ENCODE peak calls at places on chromosomes 11 and 22, in nine cellular contexts. F is GM23338, Y is psoas muscle, B is neural progenitor cell, H is choroid plexus epithelial cell, D is brain microvascular endothelial cell, W is thoracic aorta, N is epithelial cell of proximal tubule, A is mammary epithelial cell. Q is an unnamed sample.
A peak's percentile ranks its signal among the peaks of the same experiment; 100 is the strongest.

GRCh38 chr11:21948876-21949275 is 244.0 kb upstream of the ANO5 start:
- DNase-seq in F (no peak), Y (no peak), B (no peak), H (no peak), D (no peak), W (no peak), N (no peak), A (no peak), Q (no peak)

GRCh38 chr22:47056361-47056760 is 293.9 kb downstream of the TBC1D22A start:
- DNase-seq in F (no peak), Y (no peak), B (no peak), H (no peak), D (no peak), W (no peak), N (no peak), A (no peak), Q (no peak)

GRCh38 chr11:9535189-9535781 is 38.2 kb upstream of the WEE1 start:
- DNase-seq in F (peak; percentile 91), Y (peak; percentile 83), B (peak; percentile 78), H (peak; percentile 66), D (peak; percentile 36), W (peak; percentile 23), N (no peak), A (peak; percentile 78), Q (peak; percentile 47)

GRCh38 chr22:48720662-48721393 is 1106.8 kb downstream of the BRD1 start:
- DNase-seq in F (no peak), Y (no peak), B (no peak), H (no peak), D (no peak), W (no peak), N (no peak), A (no peak), Q (no peak)

GRCh38 chr11:47440054-47440476 is 8.9 kb downstream of the RAPSN start:
- DNase-seq in F (no peak), Y (no peak), B (no peak), H (no peak), D (no peak), W (no peak), N (no peak), A (no peak), Q (no peak)

GRCh38 chr11:107697291-107697690 is 14.6 kb downstream of the SLN start:
- DNase-seq in F (no peak), Y (no peak), B (no peak), H (no peak), D (no peak), W (no peak), N (no peak), A (no peak), Q (no peak)

GRCh38 chr11:30468881-30469280 is 117.3 kb downstream of the MPPED2 start:
- DNase-seq in F (no peak), Y (no peak), B (no peak), H (no peak), D (no peak), W (no peak), N (no peak), A (no peak), Q (no peak)

GRCh38 chr11:115606223-115607220 is 102.3 kb upstream of the CADM1 start:
- DNase-seq in F (no peak), Y (peak; percentile 33), B (no peak), H (peak; percentile 10), D (peak; percentile 9), W (no peak), N (no peak), A (no peak), Q (no peak)

GRCh38 chr11:64799925-64800632 is 2.9 kb downstream of the MAP4K2 start:
- DNase-seq in F (no peak), Y (no peak), B (no peak), H (no peak), D (no peak), W (no peak), N (no peak), A (no peak), Q (no peak)

GRCh38 chr11:64803163-64803845 is at the start of gene MAP4K2:
- DNase-seq in F (peak; percentile 98), Y (peak; percentile 90), B (peak; percentile 97), H (peak; percentile 75), D (peak; percentile 80), W (peak; percentile 78), N (no peak), A (peak; percentile 77), Q (peak; percentile 57)

GRCh38 chr11:64802370-64803162 is 448 bp downstream of the MAP4K2 start:
- DNase-seq in F (peak; percentile 17), Y (no peak), B (no peak), H (no peak), D (no peak), W (no peak), N (no peak), A (no peak), Q (no peak)

GRCh38 chr11:64800633-64801464 is 2.2 kb downstream of the MAP4K2 start:
- DNase-seq in F (no peak), Y (no peak), B (no peak), H (no peak), D (no peak), W (no peak), N (no peak), A (no peak), Q (no peak)

DNA sequence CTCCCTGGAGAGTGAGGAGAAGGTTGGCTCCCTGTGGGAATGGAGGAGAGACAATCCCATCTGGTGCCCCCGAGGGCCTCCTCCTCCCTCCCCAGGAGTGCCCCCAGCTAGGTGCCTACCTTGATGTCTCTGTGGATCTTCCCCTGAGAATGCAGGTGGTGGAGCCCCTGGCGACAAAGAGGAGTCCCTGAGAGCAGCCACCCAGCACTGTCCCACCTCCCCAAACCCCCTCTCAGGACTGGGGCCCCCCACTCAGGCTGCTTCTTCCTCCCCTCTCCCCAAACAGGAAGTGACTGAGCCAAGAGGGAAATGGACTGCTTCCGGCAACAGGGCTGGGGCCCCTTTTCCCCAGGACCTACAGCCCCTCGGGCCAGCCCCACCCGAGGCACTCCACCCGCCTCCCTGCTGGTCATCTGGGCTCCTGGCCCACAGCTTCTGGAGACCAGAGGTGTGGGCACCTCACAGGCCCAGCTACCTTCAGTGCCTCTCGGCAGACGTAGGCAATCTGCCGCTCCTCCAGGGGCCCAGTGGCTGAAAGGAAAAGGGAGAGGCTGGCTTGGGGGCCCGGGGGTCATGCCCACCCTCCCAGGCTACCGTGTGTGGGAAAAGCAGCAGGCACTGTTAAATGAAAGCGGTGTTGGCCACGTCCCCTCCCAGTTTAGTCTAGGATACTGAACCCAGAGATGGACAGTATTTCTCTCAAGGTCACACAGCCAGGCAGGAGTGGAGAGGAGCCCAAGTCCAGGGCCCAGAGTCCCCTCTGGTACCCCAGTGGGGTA is 1.2 kb downstream of the MAP4K2 start:
- DNase-seq in F (no peak), Y (no peak), B (no peak), H (no peak), D (no peak), W (no peak), N (no peak), A (no peak), Q (no peak)
- H3K4me3 ChIP-seq in F (peak overlapping the region; percentile 65), Y (peak overlapping the region; percentile 66), B (peak overlapping the region; percentile 57), H (peak overlapping the region; percentile 66), D (peak overlapping the region; percentile 57), W (peak overlapping the region; percentile 81), N (no peak overlapping the region), A (no peak overlapping the region), Q (peak overlapping the region; percentile 60)

DNA sequence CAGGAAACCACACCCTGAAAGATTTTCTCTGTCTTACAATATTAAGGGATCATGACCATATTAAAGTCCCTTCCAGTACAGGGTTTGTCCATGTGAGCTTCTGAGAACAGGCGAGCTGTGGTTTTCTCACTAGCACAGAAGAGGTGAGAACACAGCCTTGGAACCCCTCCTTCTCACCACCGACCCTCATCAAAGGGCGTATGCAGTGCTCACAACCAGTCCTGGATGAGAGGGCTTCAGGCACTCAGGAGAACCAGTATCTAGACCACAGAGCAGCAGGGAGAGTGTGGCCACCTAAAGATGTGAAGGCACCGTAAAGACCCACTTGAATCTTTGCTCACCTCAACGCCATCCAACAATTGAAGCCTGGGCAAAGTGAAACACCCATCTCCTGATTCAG is 397.0 kb downstream of the ETS1 start:
- DNase-seq in F (no peak), Y (no peak), B (no peak), H (no peak), D (no peak), W (no peak), N (no peak), A (no peak), Q (peak; percentile 82)
- H3K4me3 ChIP-seq in F (no peak overlapping the region), Y (no peak overlapping the region), B (no peak overlapping the region), H (no peak overlapping the region), D (no peak overlapping the region), W (no peak overlapping the region), N (no peak overlapping the region), A (no peak overlapping the region), Q (no peak overlapping the region)

DNA sequence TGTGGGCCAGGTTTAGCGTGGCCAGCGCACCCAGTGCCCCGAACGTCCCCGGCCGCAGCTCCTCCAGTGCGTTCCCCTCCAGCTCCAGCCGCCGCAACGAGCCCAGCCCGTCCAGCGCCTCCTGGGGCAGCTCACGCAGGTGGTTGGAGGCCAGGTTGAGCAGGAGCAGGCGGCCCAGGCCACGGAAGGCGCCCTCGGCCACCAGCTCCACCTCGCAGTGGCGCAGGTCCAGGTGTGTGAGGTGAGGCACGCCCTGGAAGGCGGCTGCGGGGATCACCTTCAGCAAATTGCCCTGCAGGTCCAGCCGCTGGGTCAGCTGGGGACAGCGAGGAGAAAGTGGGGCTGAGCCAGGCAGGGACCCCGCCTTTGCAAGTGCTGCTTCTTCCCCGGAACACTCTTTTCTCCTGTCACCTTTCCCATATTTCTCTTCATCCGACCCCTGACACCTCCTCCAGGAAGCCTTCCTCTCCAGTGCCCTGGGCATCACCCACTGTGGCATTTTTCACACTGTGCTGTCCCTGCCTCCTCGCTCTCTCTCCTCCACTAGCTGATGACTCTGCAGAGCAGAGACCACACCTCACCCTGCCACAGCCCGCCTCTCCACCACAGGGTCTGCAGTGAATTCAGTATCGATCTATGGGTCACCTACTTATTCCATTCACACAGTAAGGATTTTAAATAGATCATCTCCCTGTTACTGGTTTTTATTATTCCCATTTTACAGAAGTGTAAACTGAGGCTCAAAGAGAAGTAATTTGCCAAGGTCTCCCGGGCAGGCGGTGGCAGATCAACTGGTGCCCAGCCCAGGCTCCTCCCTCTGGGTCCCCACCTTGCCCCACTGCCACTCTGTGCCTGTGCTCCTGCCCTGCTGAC is 1.9 kb downstream of the CHADL start:
- DNase-seq in F (no peak), Y (no peak), B (no peak), H (no peak), D (no peak), W (no peak), N (no peak), A (no peak), Q (no peak)
- H3K4me3 ChIP-seq in F (peak overlapping the region; percentile 53), Y (no peak overlapping the region), B (no peak overlapping the region), H (no peak overlapping the region), D (no peak overlapping the region), W (peak overlapping the region; percentile 67), N (no peak overlapping the region), A (no peak overlapping the region), Q (no peak overlapping the region)

GRCh38 chr22:30824096-30824495 is 129.4 kb downstream of the OSBP2 start:
- DNase-seq in F (no peak), Y (no peak), B (no peak), H (no peak), D (no peak), W (no peak), N (no peak), A (no peak), Q (no peak)

GRCh38 chr22:30821381-30821780 is 126.7 kb downstream of the OSBP2 start:
- DNase-seq in F (no peak), Y (no peak), B (no peak), H (no peak), D (no peak), W (no peak), N (no peak), A (no peak), Q (no peak)

GRCh38 chr22:30821863-30822215 is 127.2 kb downstream of the OSBP2 start:
- DNase-seq in F (no peak), Y (no peak), B (no peak), H (no peak), D (no peak), W (no peak), N (no peak), A (no peak), Q (no peak)

GRCh38 chr22:30823015-30823370 is 128.3 kb downstream of the OSBP2 start:
- DNase-seq in F (peak; percentile 70), Y (no peak), B (peak; percentile 66), H (peak; percentile 14), D (peak; percentile 26), W (no peak), N (no peak), A (no peak), Q (no peak)

GRCh38 chr22:30822216-30823014 is 127.7 kb downstream of the OSBP2 start:
- DNase-seq in F (peak; percentile 57), Y (no peak), B (peak; percentile 51), H (no peak), D (no peak), W (no peak), N (no peak), A (no peak), Q (no peak)
- H3K4me3 ChIP-seq in F (peak overlapping the region; percentile 72), Y (peak overlapping the region; percentile 67), B (peak overlapping the region; percentile 54), H (peak overlapping the region; percentile 45), D (peak overlapping the region; percentile 46), W (peak overlapping the region; percentile 49), N (peak overlapping the region; percentile 35), A (peak overlapping the region; percentile 44), Q (no peak overlapping the region)

Q was measured in Jurkat, Clone E6-1.